ENCODE peak calls at places on chromosome 21, in eight cellular contexts. Y is foreskin fibroblast, E is AG09319, A is GF-D8, X is pancreas, F is ELR, S is cardiac fibroblast, D is T-helper 2 cell. I is an unnamed sample.

GRCh38 chr21:30842990-30843389 is 13.4 kb upstream of the KRTAP7-1 start:
- DNase-seq in A (no peak), F (no peak), E (no peak), Y (no peak), X (no peak), D (no peak), S (no peak), I (no peak)

GRCh38 chr21:42939581-42940413 is 14.4 kb upstream of the ERVH48-1 start:
- DNase-seq in E (peak; percentile 88), A (peak; percentile 75), F (peak; percentile 92), D (no peak), X (peak; percentile 25), Y (peak; percentile 97), S (peak; percentile 99), I (peak; percentile 97)

GRCh38 chr21:39451332-39452206 is at the start of gene SH3BGR:
- DNase-seq in D (no peak), E (no peak), F (no peak), Y (peak; percentile 30), A (no peak), X (peak; percentile 64), S (peak; percentile 25), I (no peak)

GRCh38 chr21:31293986-31294385 is 50.1 kb downstream of the TIAM1 start:
- DNase-seq in F (peak; percentile 77), E (peak; percentile 18), S (peak; percentile 93), D (no peak), Y (peak; percentile 90), A (no peak), X (no peak), I (peak; percentile 82)

GRCh38 chr21:32868631-32869454 is 97.3 kb upstream of the PAXBP1 start:
- DNase-seq in X (no peak), F (no peak), A (no peak), E (no peak), Y (no peak), D (no peak), S (no peak), I (no peak)

GRCh38 chr21:32813265-32813903 is 41.8 kb upstream of the PAXBP1 start:
- DNase-seq in A (no peak), X (no peak), E (no peak), S (no peak), Y (peak; percentile 10), F (no peak), D (no peak), I (no peak)

GRCh38 chr21:35257413-35257812 is 208.3 kb upstream of the RUNX1 start:
- DNase-seq in F (peak; percentile 92), X (peak; percentile 74), A (no peak), Y (peak; percentile 95), E (peak; percentile 71), D (no peak), S (peak; percentile 97), I (peak; percentile 97)

GRCh38 chr21:44778983-44779382 is 22.6 kb downstream of the UBE2G2 start:
- DNase-seq in D (no peak), X (no peak), F (no peak), E (no peak), A (no peak), S (no peak), Y (no peak), I (no peak)

GRCh38 chr21:44436111-44436611 is 19.1 kb upstream of the LRRC3 start:
- DNase-seq in F (no peak), Y (no peak), D (no peak), A (no peak), X (peak; percentile 45), S (no peak), E (no peak), I (no peak)

GRCh38 chr21:33940846-33941245 is 25.2 kb upstream of the ATP5PO start:
- DNase-seq in S (peak; percentile 47), X (no peak), E (no peak), A (no peak), D (no peak), Y (peak; percentile 63), F (no peak), I (no peak)

GRCh38 chr21:32844653-32845443 is 73.3 kb upstream of the PAXBP1 start:
- DNase-seq in F (peak; percentile 68), E (no peak), X (no peak), A (no peak), Y (peak; percentile 89), D (no peak), S (peak; percentile 92), I (peak; percentile 90)

GRCh38 chr21:41819236-41819855 is 52.5 kb upstream of the RIPK4 start:
- DNase-seq in D (no peak), A (no peak), X (no peak), S (no peak), E (no peak), Y (no peak), F (no peak), I (no peak)